ENCODE peak calls at places on chromosomes 7 and 10, in six cellular contexts. G is stimulated activated naive B cell treated with anti-CD40 and anti-IgM and Interleukin-4, amounts not matched to agents 10 μg/mL and 1 μg/mL and 100 μg/mL, for 72 hours; D is HT1080; R is activated CD4-positive, alpha-beta T cell treated with anti-CD3 and anti-CD28 coated beads, Interleukin-2, amount 50 U/mL, for 4 hours; J is NCI-H1436; Q is tibial artery. X is an unnamed sample.

GRCh38 chr7:81534996-81535395 is 234.9 kb downstream of the HGF start:
- DNase-seq in G (no peak), Q (no peak), D (peak), R (no peak), J (no peak), X (no peak)

GRCh38 chr10:16828731-16829175 is 11.5 kb upstream of the RSU1 start:
- DNase-seq in G (no peak), Q (peak), D (peak), J (no peak), R (no peak), X (no peak)

GRCh38 chr10:30861976-30862375 is 169.7 kb downstream of the ZNF438 start:
- DNase-seq in J (no peak), Q (no peak), R (no peak), D (no peak), G (no peak), X (no peak)

GRCh38 chr7:50703654-50704053 is 79.0 kb downstream of the GRB10 start:
- DNase-seq in G (no peak), R (no peak), Q (no peak), D (no peak), J (no peak), X (no peak)

GRCh38 chr10:42936580-42936979 is 140.3 kb upstream of the RET start:
- DNase-seq in J (no peak), G (no peak), R (no peak), D (no peak), Q (no peak), X (peak)

GRCh38 chr10:43037440-43037839 is 39.4 kb upstream of the RET start:
- DNase-seq in D (no peak), J (no peak), Q (no peak), R (no peak), G (no peak), X (peak)

GRCh38 chr10:92965314-92965713 is 95.3 kb upstream of the CYP26C1 start:
- DNase-seq in Q (no peak), J (peak), G (no peak), R (no peak), D (peak), X (no peak)

GRCh38 chr10:127802532-127803055 is 65.6 kb downstream of the FOXI2 start:
- DNase-seq in R (no peak), Q (no peak), D (peak), J (no peak), G (no peak), X (no peak)

GRCh38 chr7:101605611-101606010 is 23.5 kb downstream of the MYL10 start:
- DNase-seq in Q (no peak), R (no peak), G (no peak), J (no peak), D (no peak), X (no peak)

GRCh38 chr10:120478401-120478800 is 21.4 kb downstream of the PLPP4 start:
- DNase-seq in R (no peak), Q (no peak), G (no peak), D (no peak), J (no peak), X (no peak)

GRCh38 chr7:77655361-77655760 is 40.9 kb upstream of the RSBN1L start:
- DNase-seq in Q (no peak), J (no peak), G (no peak), D (no peak), R (no peak), X (no peak)

GRCh38 chr10:21572578-21572977 is 38.5 kb downstream of the MLLT10 start:
- DNase-seq in G (no peak), Q (peak), J (no peak), D (no peak), R (no peak), X (no peak)